ENCODE peak calls at places on chromosomes 13 and 19, in ten cellular contexts. One of them, this sample, is unnamed.

GRCh38 chr13:54563286-54563685 is 1534.7 kb downstream of the OLFM4 start:
- DNase-seq in small intestine: no peak
- DNase-seq in hepatocyte: no peak
- DNase-seq in substantia nigra: no peak
- DNase-seq in foreskin keratinocyte: no peak
- DNase-seq in right atrium auricular region: no peak
- DNase-seq in psoas muscle: no peak
- DNase-seq in mesendoderm: no peak
- DNase-seq in uterus: no peak
- DNase-seq in heart left ventricle: no peak
- DNase-seq in this sample: no peak

GRCh38 chr19:33047422-33047821 is 17.3 kb downstream of the RHPN2 start:
- DNase-seq in hepatocyte: peak
- DNase-seq in right atrium auricular region: no peak
- DNase-seq in psoas muscle: no peak
- DNase-seq in uterus: no peak
- DNase-seq in small intestine: peak
- DNase-seq in substantia nigra: no peak
- DNase-seq in foreskin keratinocyte: peak
- DNase-seq in heart left ventricle: no peak
- DNase-seq in mesendoderm: peak
- DNase-seq in this sample: no peak

GRCh38 chr13:45063261-45063870 is 56.9 kb upstream of the GTF2F2 start:
- DNase-seq in psoas muscle: no peak
- DNase-seq in foreskin keratinocyte: peak
- DNase-seq in heart left ventricle: no peak
- DNase-seq in mesendoderm: no peak
- DNase-seq in hepatocyte: no peak
- DNase-seq in right atrium auricular region: no peak
- DNase-seq in small intestine: no peak
- DNase-seq in uterus: no peak
- DNase-seq in substantia nigra: no peak
- DNase-seq in this sample: no peak

GRCh38 chr19:1472227-1473055 is 6.6 kb downstream of the C19orf25 start:
- DNase-seq in small intestine: no peak
- DNase-seq in mesendoderm: no peak
- DNase-seq in hepatocyte: no peak
- DNase-seq in uterus: no peak
- DNase-seq in right atrium auricular region: no peak
- DNase-seq in foreskin keratinocyte: no peak
- DNase-seq in substantia nigra: peak
- DNase-seq in heart left ventricle: no peak
- DNase-seq in psoas muscle: peak
- DNase-seq in this sample: no peak

GRCh38 chr19:16860118-16860517 is 28.7 kb upstream of the F2RL3 start:
- DNase-seq in mesendoderm: no peak
- DNase-seq in right atrium auricular region: no peak
- DNase-seq in hepatocyte: no peak
- DNase-seq in foreskin keratinocyte: no peak
- DNase-seq in small intestine: no peak
- DNase-seq in uterus: no peak
- DNase-seq in heart left ventricle: no peak
- DNase-seq in substantia nigra: no peak
- DNase-seq in psoas muscle: no peak
- DNase-seq in this sample: no peak

GRCh38 chr13:66574606-66575005 is 655.5 kb downstream of the PCDH9 start:
- DNase-seq in small intestine: no peak
- DNase-seq in uterus: no peak
- DNase-seq in mesendoderm: no peak
- DNase-seq in foreskin keratinocyte: no peak
- DNase-seq in right atrium auricular region: no peak
- DNase-seq in hepatocyte: no peak
- DNase-seq in heart left ventricle: no peak
- DNase-seq in substantia nigra: no peak
- DNase-seq in psoas muscle: no peak
- DNase-seq in this sample: no peak

GRCh38 chr19:55437410-55437809 is 5.7 kb downstream of the SHISA7 start:
- DNase-seq in substantia nigra: no peak
- DNase-seq in hepatocyte: peak
- DNase-seq in small intestine: peak
- DNase-seq in right atrium auricular region: no peak
- DNase-seq in heart left ventricle: peak
- DNase-seq in foreskin keratinocyte: peak
- DNase-seq in psoas muscle: peak
- DNase-seq in uterus: no peak
- DNase-seq in mesendoderm: peak
- DNase-seq in this sample: no peak

GRCh38 chr13:97306646-97307045 is 84.5 kb downstream of the MBNL2 start:
- DNase-seq in mesendoderm: no peak
- DNase-seq in right atrium auricular region: no peak
- DNase-seq in substantia nigra: no peak
- DNase-seq in uterus: no peak
- DNase-seq in heart left ventricle: no peak
- DNase-seq in foreskin keratinocyte: no peak
- DNase-seq in hepatocyte: peak
- DNase-seq in small intestine: peak
- DNase-seq in psoas muscle: no peak
- DNase-seq in this sample: no peak

GRCh38 chr13:96020155-96020575 is 33.0 kb downstream of the UGGT2 start:
- DNase-seq in right atrium auricular region: no peak
- DNase-seq in substantia nigra: peak
- DNase-seq in small intestine: peak
- DNase-seq in heart left ventricle: peak
- DNase-seq in mesendoderm: peak
- DNase-seq in uterus: no peak
- DNase-seq in hepatocyte: peak
- DNase-seq in foreskin keratinocyte: peak
- DNase-seq in psoas muscle: no peak
- DNase-seq in this sample: peak

GRCh38 chr13:26561636-26562537 is 4.4 kb downstream of the WASF3 start:
- DNase-seq in small intestine: no peak
- DNase-seq in substantia nigra: no peak
- DNase-seq in foreskin keratinocyte: peak
- DNase-seq in heart left ventricle: no peak
- DNase-seq in mesendoderm: peak
- DNase-seq in uterus: no peak
- DNase-seq in right atrium auricular region: no peak
- DNase-seq in hepatocyte: peak
- DNase-seq in psoas muscle: no peak
- DNase-seq in this sample: no peak

DNA sequence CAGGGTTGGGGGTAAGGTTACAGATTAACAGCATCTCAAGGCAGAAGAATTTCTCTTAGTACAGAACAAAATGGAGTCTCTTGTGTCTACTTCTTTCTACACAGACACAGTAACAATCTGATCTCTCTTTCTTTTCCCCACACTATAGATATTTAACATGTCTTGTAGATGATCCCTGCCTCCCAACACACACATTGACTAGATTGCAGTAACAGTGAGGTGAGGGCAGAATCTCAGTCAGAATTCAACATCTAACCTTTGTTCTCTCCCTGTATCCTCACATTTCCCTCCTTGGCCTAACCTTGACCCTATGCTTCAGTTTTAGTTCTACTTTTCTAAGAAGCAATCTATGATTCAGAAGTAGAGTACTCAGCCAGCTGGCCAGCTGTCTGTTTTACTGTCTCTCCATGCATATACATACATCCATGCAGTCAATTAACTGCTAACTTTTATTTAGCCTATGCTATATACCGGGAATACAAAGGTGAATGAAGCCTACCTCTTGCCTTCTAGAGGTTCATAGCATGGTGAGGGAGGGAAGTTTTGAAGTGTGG is 18.1 kb downstream of the DNAJC15 start:
- DNase-seq in substantia nigra: no peak
- DNase-seq in mesendoderm: no peak
- DNase-seq in heart left ventricle: no peak
- DNase-seq in small intestine: peak
- DNase-seq in uterus: no peak
- DNase-seq in right atrium auricular region: no peak
- DNase-seq in psoas muscle: no peak
- DNase-seq in foreskin keratinocyte: no peak
- DNase-seq in hepatocyte: no peak
- DNase-seq in this sample: no peak
- H3K27ac ChIP-seq in substantia nigra: no peak
- H3K27ac ChIP-seq in mesendoderm: no peak
- H3K27ac ChIP-seq in heart left ventricle: no peak
- H3K27ac ChIP-seq in small intestine: no peak
- H3K27ac ChIP-seq in uterus: no peak
- H3K27ac ChIP-seq in right atrium auricular region: no peak
- H3K27ac ChIP-seq in psoas muscle: no peak
- H3K27ac ChIP-seq in foreskin keratinocyte: no peak
- H3K27ac ChIP-seq in hepatocyte: peak
- H3K27ac ChIP-seq in this sample: no peak

GRCh38 chr19:5929179-5929578 is 15.1 kb downstream of the CAPS start:
- DNase-seq in psoas muscle: no peak
- DNase-seq in mesendoderm: no peak
- DNase-seq in uterus: no peak
- DNase-seq in foreskin keratinocyte: no peak
- DNase-seq in right atrium auricular region: no peak
- DNase-seq in small intestine: no peak
- DNase-seq in substantia nigra: no peak
- DNase-seq in hepatocyte: no peak
- DNase-seq in heart left ventricle: no peak
- DNase-seq in this sample: no peak
- H3K27ac ChIP-seq in psoas muscle: no peak
- H3K27ac ChIP-seq in mesendoderm: no peak
- H3K27ac ChIP-seq in uterus: no peak
- H3K27ac ChIP-seq in foreskin keratinocyte: no peak
- H3K27ac ChIP-seq in right atrium auricular region: no peak
- H3K27ac ChIP-seq in small intestine: no peak
- H3K27ac ChIP-seq in substantia nigra: no peak
- H3K27ac ChIP-seq in hepatocyte: peak
- H3K27ac ChIP-seq in heart left ventricle: no peak
- H3K27ac ChIP-seq in this sample: no peak

GRCh38 chr13:31444266-31444862 is 244.6 kb downstream of the B3GLCT start:
- DNase-seq in heart left ventricle: peak
- DNase-seq in psoas muscle: peak
- DNase-seq in uterus: no peak
- DNase-seq in mesendoderm: no peak
- DNase-seq in right atrium auricular region: no peak
- DNase-seq in foreskin keratinocyte: no peak
- DNase-seq in hepatocyte: no peak
- DNase-seq in substantia nigra: no peak
- DNase-seq in small intestine: no peak
- DNase-seq in this sample: no peak
- H3K27ac ChIP-seq in heart left ventricle: no peak
- H3K27ac ChIP-seq in psoas muscle: no peak
- H3K27ac ChIP-seq in uterus: peak
- H3K27ac ChIP-seq in mesendoderm: no peak
- H3K27ac ChIP-seq in right atrium auricular region: no peak
- H3K27ac ChIP-seq in foreskin keratinocyte: no peak
- H3K27ac ChIP-seq in hepatocyte: no peak
- H3K27ac ChIP-seq in substantia nigra: no peak
- H3K27ac ChIP-seq in small intestine: no peak
- H3K27ac ChIP-seq in this sample: no peak

DNA sequence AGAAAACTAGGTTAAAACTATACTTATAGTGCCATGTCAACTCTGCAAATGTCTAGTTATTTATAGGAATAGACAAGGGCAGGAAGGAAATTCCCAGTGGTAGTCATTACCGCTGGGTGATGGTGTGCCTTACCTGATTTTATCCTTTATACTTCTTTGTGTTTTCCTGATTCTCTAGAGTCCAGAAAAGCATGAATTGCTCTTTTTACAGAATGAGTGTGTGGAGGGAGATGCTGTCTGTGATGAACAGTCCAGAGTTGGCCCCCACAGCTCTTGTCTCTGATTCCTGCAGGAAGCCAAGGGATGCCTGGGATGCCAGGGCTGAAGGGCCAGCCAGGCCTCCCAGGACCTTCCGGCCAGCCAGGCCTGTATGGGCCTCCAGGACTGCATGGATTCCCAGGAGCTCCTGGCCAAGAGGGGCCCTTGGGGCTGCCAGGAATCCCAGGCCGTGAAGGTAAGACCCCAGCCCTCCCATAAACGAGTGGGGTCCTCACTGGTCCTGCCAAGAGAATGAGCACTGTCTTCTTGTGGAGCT is 83.7 kb downstream of the RAB20 start:
- DNase-seq in uterus: no peak
- DNase-seq in hepatocyte: no peak
- DNase-seq in small intestine: no peak
- DNase-seq in substantia nigra: no peak
- DNase-seq in heart left ventricle: no peak
- DNase-seq in right atrium auricular region: no peak
- DNase-seq in foreskin keratinocyte: no peak
- DNase-seq in mesendoderm: no peak
- DNase-seq in psoas muscle: no peak
- DNase-seq in this sample: no peak
- H3K27ac ChIP-seq in uterus: no peak
- H3K27ac ChIP-seq in hepatocyte: no peak
- H3K27ac ChIP-seq in small intestine: no peak
- H3K27ac ChIP-seq in substantia nigra: no peak
- H3K27ac ChIP-seq in heart left ventricle: peak
- H3K27ac ChIP-seq in right atrium auricular region: no peak
- H3K27ac ChIP-seq in foreskin keratinocyte: no peak
- H3K27ac ChIP-seq in mesendoderm: no peak
- H3K27ac ChIP-seq in psoas muscle: no peak
- H3K27ac ChIP-seq in this sample: no peak

DNA sequence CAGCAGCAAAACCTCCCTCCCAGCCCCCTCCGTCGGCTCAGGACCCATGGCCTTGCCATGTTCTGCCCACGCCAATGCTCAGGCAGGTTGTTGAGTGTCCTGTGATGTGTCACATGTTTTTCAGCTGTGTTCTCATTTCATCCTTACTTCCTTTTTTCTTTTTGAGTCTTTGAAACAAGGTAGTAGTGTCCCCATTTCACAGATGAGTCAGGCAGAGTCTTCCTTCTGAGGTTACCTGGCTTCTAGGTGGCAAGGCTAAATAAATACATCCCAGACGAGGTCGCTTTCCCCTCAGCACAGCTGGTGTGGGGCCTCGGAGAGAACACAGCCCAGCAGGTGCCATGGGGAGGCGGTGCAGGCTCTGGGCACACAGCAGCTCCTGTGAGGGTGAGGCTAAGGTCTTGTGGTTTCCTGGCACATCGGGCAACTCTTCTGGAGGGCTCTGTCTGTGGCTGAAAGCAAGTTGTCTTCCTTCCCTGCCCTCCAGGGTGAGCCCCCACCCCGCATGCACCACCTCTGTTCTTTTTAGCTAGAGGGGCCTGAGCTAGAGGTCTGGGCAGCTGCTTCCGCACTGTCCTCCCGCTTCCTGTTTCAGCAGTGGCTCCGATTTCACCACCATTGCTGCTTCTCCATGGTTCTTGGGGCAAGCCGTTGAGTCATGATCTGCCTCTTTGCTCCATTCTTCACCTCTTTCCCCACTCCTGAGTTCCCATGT is 15.1 kb downstream of the PRAM1 start:
- DNase-seq in substantia nigra: peak
- DNase-seq in foreskin keratinocyte: no peak
- DNase-seq in mesendoderm: peak
- DNase-seq in heart left ventricle: no peak
- DNase-seq in small intestine: no peak
- DNase-seq in uterus: no peak
- DNase-seq in psoas muscle: no peak
- DNase-seq in hepatocyte: no peak
- DNase-seq in right atrium auricular region: no peak
- DNase-seq in this sample: no peak
- H3K27ac ChIP-seq in substantia nigra: peak
- H3K27ac ChIP-seq in foreskin keratinocyte: no peak
- H3K27ac ChIP-seq in mesendoderm: peak
- H3K27ac ChIP-seq in heart left ventricle: no peak
- H3K27ac ChIP-seq in small intestine: no peak
- H3K27ac ChIP-seq in uterus: no peak
- H3K27ac ChIP-seq in psoas muscle: no peak
- H3K27ac ChIP-seq in hepatocyte: no peak
- H3K27ac ChIP-seq in right atrium auricular region: no peak
- H3K27ac ChIP-seq in this sample: peak